ENCODE peak calls at places on chromosomes 2 and 18, in six cellular contexts. One of them, this sample, is unnamed.

GRCh38 chr2:97743913-97744312 is 30.5 kb downstream of the ZAP70 start:
- DNase-seq in NCI-H1436: no peak
- DNase-seq in cardiac muscle cell: no peak
- DNase-seq in non-pigmented ciliary epithelial cell: no peak
- DNase-seq in NCI-H1092 treated with DMSO at 0.1 percent for 48 hours: no peak
- DNase-seq in MM.1S: no peak
- DNase-seq in this sample: no peak

GRCh38 chr2:170090229-170090628 is 87.7 kb upstream of the MYO3B start:
- DNase-seq in NCI-H1092 treated with DMSO at 0.1 percent for 48 hours: no peak
- DNase-seq in NCI-H1436: no peak
- DNase-seq in cardiac muscle cell: no peak
- DNase-seq in non-pigmented ciliary epithelial cell: no peak
- DNase-seq in MM.1S: no peak
- DNase-seq in this sample: no peak

GRCh38 chr2:216773072-216773471 is 77.7 kb upstream of the IGFBP5 start:
- DNase-seq in MM.1S: no peak
- DNase-seq in cardiac muscle cell: no peak
- DNase-seq in NCI-H1092 treated with DMSO at 0.1 percent for 48 hours: peak
- DNase-seq in non-pigmented ciliary epithelial cell: no peak
- DNase-seq in NCI-H1436: no peak
- DNase-seq in this sample: no peak

GRCh38 chr2:215921884-215922283 is 91.5 kb downstream of the MREG start:
- DNase-seq in cardiac muscle cell: peak
- DNase-seq in NCI-H1436: no peak
- DNase-seq in MM.1S: no peak
- DNase-seq in non-pigmented ciliary epithelial cell: peak
- DNase-seq in NCI-H1092 treated with DMSO at 0.1 percent for 48 hours: no peak
- DNase-seq in this sample: no peak

GRCh38 chr18:48222118-48222517 is 187.1 kb downstream of the ZBTB7C start:
- DNase-seq in non-pigmented ciliary epithelial cell: no peak
- DNase-seq in NCI-H1092 treated with DMSO at 0.1 percent for 48 hours: peak
- DNase-seq in NCI-H1436: peak
- DNase-seq in MM.1S: peak
- DNase-seq in cardiac muscle cell: peak
- DNase-seq in this sample: no peak

GRCh38 chr18:5895300-5895885 is at the start of gene TMEM200C:
- DNase-seq in non-pigmented ciliary epithelial cell: no peak
- DNase-seq in NCI-H1092 treated with DMSO at 0.1 percent for 48 hours: peak
- DNase-seq in NCI-H1436: no peak
- DNase-seq in cardiac muscle cell: peak
- DNase-seq in MM.1S: peak
- DNase-seq in this sample: no peak

GRCh38 chr2:24834733-24835395 is 41.6 kb downstream of the CENPO start:
- DNase-seq in non-pigmented ciliary epithelial cell: no peak
- DNase-seq in NCI-H1092 treated with DMSO at 0.1 percent for 48 hours: no peak
- DNase-seq in NCI-H1436: no peak
- DNase-seq in MM.1S: no peak
- DNase-seq in cardiac muscle cell: no peak
- DNase-seq in this sample: no peak

GRCh38 chr2:241517297-241517696 is 8.9 kb upstream of the STK25 start:
- DNase-seq in NCI-H1092 treated with DMSO at 0.1 percent for 48 hours: no peak
- DNase-seq in non-pigmented ciliary epithelial cell: no peak
- DNase-seq in MM.1S: no peak
- DNase-seq in NCI-H1436: no peak
- DNase-seq in cardiac muscle cell: no peak
- DNase-seq in this sample: no peak

GRCh38 chr2:136242687-136243277 is 124.8 kb upstream of the CXCR4 start:
- DNase-seq in NCI-H1092 treated with DMSO at 0.1 percent for 48 hours: no peak
- DNase-seq in non-pigmented ciliary epithelial cell: no peak
- DNase-seq in cardiac muscle cell: no peak
- DNase-seq in NCI-H1436: no peak
- DNase-seq in MM.1S: no peak
- DNase-seq in this sample: no peak